ENCODE peak calls at places on chromosome 3, in four cellular contexts. S is uterus, Q is breast epithelium, M is GM23248. V is an unnamed sample.
A peak's percentile ranks its signal among the peaks of the same experiment; 100 is the strongest.

GRCh38 chr3:99765042-99765942 is 52.4 kb upstream of the CMSS1 start:
- DNase-seq in S (no peak), Q (no peak), M (peak; percentile 33), V (no peak)

GRCh38 chr3:161893972-161894371 is 397.4 kb downstream of the OTOL1 start:
- DNase-seq in S (no peak), Q (no peak), M (peak; percentile 64), V (no peak)

GRCh38 chr3:86801921-86802320 is 189.0 kb downstream of the VGLL3 start:
- DNase-seq in S (no peak), Q (no peak), M (peak; percentile 68), V (no peak)

GRCh38 chr3:69203631-69204314 is 81.4 kb upstream of the LMOD3 start:
- DNase-seq in S (no peak), Q (no peak), M (no peak), V (no peak)

GRCh38 chr3:127796045-127796720 is 26.1 kb downstream of the MGLL start:
- DNase-seq in S (no peak), Q (no peak), M (no peak), V (no peak)

GRCh38 chr3:42078686-42079085 is 12.5 kb upstream of the TRAK1 start:
- DNase-seq in S (no peak), Q (no peak), M (peak; percentile 44), V (no peak)

GRCh38 chr3:177816667-177817208 is 619.5 kb upstream of the TBL1XR1 start:
- DNase-seq in S (no peak), Q (peak; percentile 78), M (peak; percentile 55), V (no peak)

GRCh38 chr3:160150066-160150465 is 75.2 kb upstream of the C3orf80 start:
- DNase-seq in S (no peak), Q (no peak), M (peak; percentile 23), V (no peak)

GRCh38 chr3:31213869-31214486 is 318.7 kb upstream of the STT3B start:
- DNase-seq in S (no peak), Q (no peak), M (no peak), V (no peak)

GRCh38 chr3:73072634-73073033 is 11.2 kb downstream of the EBLN2 start:
- DNase-seq in S (no peak), Q (no peak), M (no peak), V (no peak)

GRCh38 chr3:122535964-122536363 is 21.2 kb upstream of the KPNA1 start:
- DNase-seq in S (no peak), Q (no peak), M (no peak), V (no peak)

GRCh38 chr3:139679218-139679617 is 1.4 kb upstream of the NMNAT3 start:
- DNase-seq in S (no peak), Q (no peak), M (no peak), V (no peak)

GRCh38 chr3:28122227-28122626 is 119.2 kb upstream of the CMC1 start:
- DNase-seq in S (no peak), Q (no peak), M (no peak), V (no peak)

GRCh38 chr3:129525341-129525968 is 3.0 kb upstream of the RHO start:
- DNase-seq in S (no peak), Q (no peak), M (peak; percentile 90), V (no peak)

GRCh38 chr3:119034256-119035013 is at the start of gene IGSF11:
- DNase-seq in S (peak; percentile 36), Q (peak; percentile 19), M (peak; percentile 71), V (peak; percentile 54)

GRCh38 chr3:71930056-71930991 is 145.4 kb upstream of the PROK2 start:
- DNase-seq in S (peak; percentile 53), Q (no peak), M (peak; percentile 87), V (no peak)

GRCh38 chr3:186967686-186968085 is 37.4 kb downstream of the ST6GAL1 start:
- DNase-seq in S (no peak), Q (no peak), M (no peak), V (no peak)

GRCh38 chr3:103127737-103128136 is 692.9 kb downstream of the ZPLD1 start:
- DNase-seq in S (no peak), Q (no peak), M (no peak), V (no peak)

GRCh38 chr3:123533554-123534159 is 51.2 kb downstream of the HACD2 start:
- DNase-seq in S (no peak), Q (no peak), M (no peak), V (no peak)

GRCh38 chr3:141379250-141379872 is 11.1 kb downstream of the ZBTB38 start:
- DNase-seq in S (no peak), Q (no peak), M (no peak), V (no peak)

GRCh38 chr3:136146981-136147729 is 49.0 kb downstream of the MSL2 start:
- DNase-seq in S (no peak), Q (no peak), M (peak; percentile 22), V (no peak)

GRCh38 chr3:136142592-136142991 is 53.5 kb downstream of the MSL2 start:
- DNase-seq in S (no peak), Q (no peak), M (peak; percentile 93), V (no peak)

GRCh38 chr3:136141891-136142290 is 54.2 kb downstream of the MSL2 start:
- DNase-seq in S (no peak), Q (no peak), M (peak; percentile 58), V (no peak)

DNA sequence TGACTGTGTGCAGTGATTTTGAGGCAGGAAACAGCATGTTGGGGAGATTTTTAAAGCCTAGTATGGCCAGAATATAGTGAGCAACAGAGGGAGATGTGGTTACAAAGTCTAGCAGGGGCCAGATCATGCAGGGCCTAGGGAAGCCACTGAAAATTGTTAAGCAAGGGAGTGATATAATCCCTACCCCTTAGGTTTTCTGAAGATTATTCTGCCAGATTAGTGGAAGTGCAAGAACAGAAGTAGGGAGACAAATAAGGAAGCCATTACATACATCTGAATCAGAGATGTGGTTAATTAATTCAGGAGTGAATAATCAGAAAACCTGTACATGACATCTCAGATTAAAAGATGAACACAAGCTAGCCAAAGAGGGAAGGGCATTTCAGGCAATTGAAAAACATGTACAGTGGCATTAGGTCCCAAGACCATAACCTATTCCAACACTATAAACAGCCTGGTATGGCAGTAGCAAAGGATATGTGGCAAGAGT is 54.8 kb downstream of the MSL2 start:
- DNase-seq in S (no peak), Q (no peak), M (peak; percentile 56), V (no peak)
- H3K27ac ChIP-seq in S (no peak overlapping the region), Q (no peak overlapping the region), M (peak overlapping the region; percentile 91), V (no peak overlapping the region)

DNA sequence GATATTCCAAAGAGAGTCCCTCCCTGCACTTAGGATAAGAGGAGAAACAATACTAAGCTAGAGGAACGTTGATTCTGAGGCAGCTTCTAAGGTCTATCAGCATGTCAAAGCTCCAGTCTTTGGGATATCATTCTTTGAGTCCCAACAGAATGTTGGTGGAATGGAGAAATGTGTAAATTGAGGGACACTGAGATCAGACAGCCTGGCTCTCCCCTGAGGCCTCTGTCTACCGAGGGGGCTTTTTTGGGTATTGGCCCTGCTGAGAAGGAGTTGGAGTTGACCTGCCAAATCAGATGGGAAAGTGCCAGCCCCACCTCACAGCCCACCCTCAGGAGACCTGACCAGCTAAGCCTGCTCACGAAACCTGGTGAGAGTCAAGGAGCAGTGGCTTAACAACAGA is 27.6 kb upstream of the LRTM1 start:
- DNase-seq in S (no peak), Q (no peak), M (no peak), V (no peak)
- H3K9me3 ChIP-seq in S (no peaks in the 10 kb centered on the region), Q (no peaks in the 10 kb centered on the region), M (no peaks in the 10 kb centered on the region), V (no peaks in the 10 kb centered on the region)

DNA sequence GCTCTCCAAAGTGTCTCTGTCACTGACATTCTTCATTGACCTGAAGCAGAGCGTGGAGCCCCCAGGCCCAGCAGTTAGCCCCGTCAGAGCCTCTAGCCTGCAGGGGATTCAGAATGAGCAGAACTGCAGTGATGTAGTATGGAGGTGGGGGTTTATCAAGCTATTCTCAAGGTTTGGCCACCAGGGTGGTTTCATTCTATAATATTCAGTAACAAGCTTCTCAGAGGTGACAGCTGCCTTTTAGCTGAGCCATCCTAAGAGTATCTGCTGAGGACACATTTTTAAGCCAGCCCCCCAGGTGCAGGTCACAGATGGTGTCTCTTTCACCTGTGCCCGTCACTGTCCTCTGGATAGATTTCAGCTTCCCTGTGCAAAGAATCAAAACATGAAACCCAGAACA is 31.9 kb downstream of the CMTM7 start:
- DNase-seq in S (no peak), Q (no peak), M (no peak), V (no peak)
- H3K27ac ChIP-seq in S (no peak overlapping the region), Q (peak overlapping the region; percentile 97), M (no peak overlapping the region), V (peak overlapping the region; percentile 19)

GRCh38 chr3:8441969-8442559 is 59.6 kb upstream of the LMCD1 start:
- DNase-seq in S (no peak), Q (no peak), M (peak; percentile 77), V (no peak)
- H3K9me3 ChIP-seq in S (no peaks in the 10 kb centered on the region), Q (no peaks in the 10 kb centered on the region), M (no peaks in the 10 kb centered on the region), V (no peaks in the 10 kb centered on the region)

V was measured in CD4-positive, alpha-beta T cell.